ENCODE peak calls at places on chromosomes 2 and 18, in four cellular contexts. One of them, this sample, is unnamed.

GRCh38 chr2:8028981-8029380 is 652.9 kb upstream of the ID2 start:
- DNase-seq in HepG2: no peak
- DNase-seq in GM12878: no peak
- DNase-seq in H1: no peak
- DNase-seq in this sample: no peak

GRCh38 chr2:105344704-105345345 is 7.5 kb downstream of the C2orf49 start:
- DNase-seq in HepG2: peak; percentile 58
- DNase-seq in GM12878: no peak
- DNase-seq in H1: no peak
- DNase-seq in this sample: peak; percentile 27

GRCh38 chr2:74415762-74416395 is 5.5 kb downstream of the C2orf81 start:
- DNase-seq in HepG2: no peak
- DNase-seq in H1: no peak
- DNase-seq in GM12878: no peak
- DNase-seq in this sample: peak; percentile 19

GRCh38 chr18:8959551-8960135 is 142.9 kb upstream of the NDUFV2 start:
- DNase-seq in H1: no peak
- DNase-seq in GM12878: no peak
- DNase-seq in HepG2: peak; percentile 79
- DNase-seq in this sample: no peak

GRCh38 chr2:127901339-127902072 is 15.8 kb upstream of the AMMECR1L start:
- DNase-seq in H1: no peak
- DNase-seq in GM12878: no peak
- DNase-seq in HepG2: no peak
- DNase-seq in this sample: no peak

GRCh38 chr2:26562811-26563645 is 78.1 kb downstream of the CIB4 start:
- DNase-seq in GM12878: no peak
- DNase-seq in HepG2: no peak
- DNase-seq in H1: no peak
- DNase-seq in this sample: no peak

GRCh38 chr18:26089247-26090129 is 925 bp downstream of the SS18 start:
- DNase-seq in GM12878: no peak
- DNase-seq in H1: peak; percentile 76
- DNase-seq in HepG2: peak; percentile 6
- DNase-seq in this sample: peak; percentile 10

GRCh38 chr2:217790195-217790594 is 212.6 kb downstream of the TNS1 start:
- DNase-seq in GM12878: no peak
- DNase-seq in HepG2: peak; percentile 86
- DNase-seq in H1: no peak
- DNase-seq in this sample: peak; percentile 6

GRCh38 chr18:54444309-54444914 is 86.7 kb downstream of the C18orf54 start:
- DNase-seq in HepG2: peak; percentile 32
- DNase-seq in H1: peak; percentile 81
- DNase-seq in GM12878: no peak
- DNase-seq in this sample: peak; percentile 39

GRCh38 chr2:147310335-147311057 is 534.3 kb upstream of the ACVR2A start:
- DNase-seq in GM12878: no peak
- DNase-seq in HepG2: no peak
- DNase-seq in H1: no peak
- DNase-seq in this sample: no peak

DNA sequence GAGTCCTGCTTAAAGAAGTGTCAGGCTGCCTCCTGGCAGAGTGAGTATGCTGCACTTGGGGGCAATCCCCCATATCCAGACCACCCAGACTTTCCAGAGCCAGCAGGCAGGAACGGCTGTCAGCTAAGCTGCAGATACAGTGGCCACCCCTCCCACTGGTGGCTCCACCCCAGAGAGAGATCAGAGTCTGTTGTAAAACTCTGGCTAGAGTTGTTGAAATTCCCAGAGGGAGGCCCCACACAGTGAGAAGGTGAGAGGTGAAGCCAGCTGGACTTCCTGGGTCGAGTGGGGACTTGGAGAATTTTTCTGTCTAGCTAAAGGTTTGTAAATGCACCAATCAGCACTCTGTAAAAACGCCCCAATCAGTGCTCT is 533.8 kb upstream of the ACVR2A start:
- DNase-seq in H1: no peak
- DNase-seq in GM12878: no peak
- DNase-seq in HepG2: no peak
- DNase-seq in this sample: no peak
- TF ChIP-seq TCF12 in H1: no peak
- TF ChIP-seq TCF12 in GM12878: no peak
- TF ChIP-seq TCF12 in HepG2: no peak
- TF ChIP-seq TCF12 in this sample: no peak

GRCh38 chr18:44080054-44080453 is 600.6 kb upstream of the SETBP1 start:
- DNase-seq in H1: no peak
- DNase-seq in HepG2: no peak
- DNase-seq in GM12878: no peak
- DNase-seq in this sample: no peak

GRCh38 chr18:44075038-44075437 is 605.6 kb upstream of the SETBP1 start:
- DNase-seq in HepG2: no peak
- DNase-seq in H1: no peak
- DNase-seq in GM12878: no peak
- DNase-seq in this sample: no peak

GRCh38 chr18:44079602-44080001 is 601.1 kb upstream of the SETBP1 start:
- DNase-seq in GM12878: no peak
- DNase-seq in H1: no peak
- DNase-seq in HepG2: peak; percentile 4
- DNase-seq in this sample: no peak
- TF ChIP-seq TCF12 in GM12878: no peak
- TF ChIP-seq TCF12 in H1: no peak
- TF ChIP-seq TCF12 in HepG2: no peak
- TF ChIP-seq TCF12 in this sample: peak; percentile 69

GRCh38 chr2:113692698-113693428 is 63.6 kb downstream of the SLC35F5 start:
- DNase-seq in GM12878: peak; percentile 78
- DNase-seq in HepG2: no peak
- DNase-seq in H1: no peak
- DNase-seq in this sample: no peak
- TF ChIP-seq TCF12 in GM12878: peak; percentile 19
- TF ChIP-seq TCF12 in HepG2: no peak
- TF ChIP-seq TCF12 in H1: no peak
- TF ChIP-seq TCF12 in this sample: no peak

GRCh38 chr2:149082781-149083180 is 44.3 kb downstream of the LYPD6B start:
- DNase-seq in GM12878: no peak
- DNase-seq in HepG2: no peak
- DNase-seq in H1: no peak
- DNase-seq in this sample: peak; percentile 22

GRCh38 chr2:149087751-149088150 is 49.3 kb downstream of the LYPD6B start:
- DNase-seq in H1: no peak
- DNase-seq in HepG2: no peak
- DNase-seq in GM12878: no peak
- DNase-seq in this sample: no peak

GRCh38 chr2:149080964-149081363 is 42.5 kb downstream of the LYPD6B start:
- DNase-seq in GM12878: no peak
- DNase-seq in HepG2: no peak
- DNase-seq in H1: no peak
- DNase-seq in this sample: peak; percentile 28

GRCh38 chr2:149089068-149089467 is 50.6 kb downstream of the LYPD6B start:
- DNase-seq in GM12878: no peak
- DNase-seq in H1: no peak
- DNase-seq in HepG2: no peak
- DNase-seq in this sample: no peak

GRCh38 chr2:149084924-149085795 is 46.7 kb downstream of the LYPD6B start:
- DNase-seq in GM12878: no peak
- DNase-seq in HepG2: no peak
- DNase-seq in H1: no peak
- DNase-seq in this sample: no peak
- TF ChIP-seq TCF12 in GM12878: no peak
- TF ChIP-seq TCF12 in HepG2: no peak
- TF ChIP-seq TCF12 in H1: no peak
- TF ChIP-seq TCF12 in this sample: no peak

GRCh38 chr18:3493501-3494244 is 43.7 kb downstream of the TGIF1 start:
- DNase-seq in H1: no peak
- DNase-seq in HepG2: no peak
- DNase-seq in GM12878: no peak
- DNase-seq in this sample: peak; percentile 25

GRCh38 chr18:3494245-3494526 is 44.2 kb downstream of the TGIF1 start:
- DNase-seq in H1: no peak
- DNase-seq in GM12878: no peak
- DNase-seq in HepG2: peak; percentile 13
- DNase-seq in this sample: no peak

GRCh38 chr18:3494569-3494968 is 44.6 kb downstream of the TGIF1 start:
- DNase-seq in HepG2: no peak
- DNase-seq in GM12878: no peak
- DNase-seq in H1: no peak
- DNase-seq in this sample: no peak

GRCh38 chr18:3492721-3493120 is 42.7 kb downstream of the TGIF1 start:
- DNase-seq in H1: no peak
- DNase-seq in GM12878: no peak
- DNase-seq in HepG2: no peak
- DNase-seq in this sample: no peak

DNA sequence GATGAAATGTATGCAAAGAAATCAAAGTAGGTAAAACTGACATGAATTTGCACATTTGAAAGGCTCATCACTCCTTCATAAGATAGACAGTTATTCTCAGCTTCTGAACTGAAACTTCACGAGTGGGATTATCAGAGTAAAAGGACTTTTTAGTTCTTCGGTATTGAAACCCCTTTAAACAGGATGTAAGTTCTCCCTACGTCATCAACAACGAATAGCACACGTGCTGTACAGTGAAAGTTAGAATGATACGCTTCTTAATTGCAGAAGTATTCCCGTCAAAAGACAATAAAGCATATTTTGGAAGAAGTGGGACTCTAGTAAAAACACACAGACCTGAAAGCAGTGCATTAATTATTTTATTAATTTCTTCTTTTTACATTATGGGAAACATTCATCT is 45.7 kb downstream of the TGIF1 start:
- DNase-seq in GM12878: no peak
- DNase-seq in H1: no peak
- DNase-seq in HepG2: no peak
- DNase-seq in this sample: no peak
- TF ChIP-seq TCF12 in GM12878: no peak
- TF ChIP-seq TCF12 in H1: no peak
- TF ChIP-seq TCF12 in HepG2: no peak
- TF ChIP-seq TCF12 in this sample: no peak